ENCODE peak calls at places on chromosomes 16 and 17, in four cellular contexts. G, C, Y and M are unnamed samples. For H3K4me1, the result is how much of the 10 kb centered on the place peaks cover.

GRCh38 chr16:30737794-30738648 is 10.2 kb upstream of the PHKG2 start:
- DNase-seq in Y (no peak), G (no peak), C (no peak), M (peak)

GRCh38 chr17:49031965-49032928 is 35.1 kb downstream of the IGF2BP1 start:
- DNase-seq in G (peak), Y (peak), C (peak), M (no peak)

GRCh38 chr16:17607624-17608023 is 136.9 kb upstream of the XYLT1 start:
- DNase-seq in Y (peak), G (no peak), C (no peak), M (no peak)

GRCh38 chr17:64354824-64355535 is 35.7 kb downstream of the PECAM1 start:
- DNase-seq in Y (no peak), G (no peak), C (no peak), M (no peak)

GRCh38 chr16:3175157-3176153 is 12.5 kb upstream of the OR1F1 start:
- DNase-seq in G (no peak), Y (peak), C (no peak), M (no peak)

GRCh38 chr17:35372846-35373531 is 432 bp downstream of the SLFN11 start:
- DNase-seq in C (peak), G (no peak), Y (no peak), M (no peak)

GRCh38 chr17:74282587-74283370 is 8.7 kb downstream of the DNAI2 start:
- DNase-seq in G (no peak), Y (no peak), C (no peak), M (no peak)

GRCh38 chr17:64218066-64218465 is 45.0 kb downstream of the TEX2 start:
- DNase-seq in C (no peak), Y (no peak), G (no peak), M (no peak)

GRCh38 chr16:84789431-84789830 is 30.4 kb upstream of the CRISPLD2 start:
- DNase-seq in C (no peak), Y (no peak), G (no peak), M (no peak)

GRCh38 chr16:67454852-67455251 is 23.9 kb downstream of the HSD11B2 start:
- DNase-seq in G (no peak), C (no peak), Y (no peak), M (peak)

GRCh38 chr16:67456383-67457140 is 24.4 kb downstream of the ATP6V0D1 start:
- DNase-seq in G (no peak), Y (peak), C (peak), M (peak)

GRCh38 chr16:67451704-67452435 is 20.9 kb downstream of the HSD11B2 start:
- DNase-seq in Y (no peak), C (peak), G (no peak), M (peak)

GRCh38 chr16:67451061-67451703 is 20.3 kb downstream of the HSD11B2 start:
- DNase-seq in G (no peak), C (no peak), Y (no peak), M (no peak)

GRCh38 chr16:67454104-67454503 is 23.2 kb downstream of the HSD11B2 start:
- DNase-seq in C (no peak), G (no peak), Y (no peak), M (no peak)
- H3K4me1 ChIP-seq in C (under half), G (under half), Y (under half), M (half or more)

GRCh38 chr16:57266531-57267268 is 17.8 kb downstream of the PLLP start:
- DNase-seq in G (no peak), Y (peak), C (peak), M (no peak)
- H3K4me3 ChIP-seq in G (no peak), Y (peak), C (no peak), M (no peak)

GRCh38 chr17:60163108-60163784 is 13.5 kb downstream of the CA4 start:
- DNase-seq in Y (peak), C (no peak), G (peak), M (no peak)
- TF ChIP-seq CTCF in Y (peak), C (no peak), G (no peak), M (no peak)

GRCh38 chr16:89363621-89364393 is 126.6 kb downstream of the ANKRD11 start:
- DNase-seq in Y (no peak), C (no peak), G (no peak), M (no peak)
- H3K4me1 ChIP-seq in Y (under half), C (under half), G (under half), M (half or more)

DNA sequence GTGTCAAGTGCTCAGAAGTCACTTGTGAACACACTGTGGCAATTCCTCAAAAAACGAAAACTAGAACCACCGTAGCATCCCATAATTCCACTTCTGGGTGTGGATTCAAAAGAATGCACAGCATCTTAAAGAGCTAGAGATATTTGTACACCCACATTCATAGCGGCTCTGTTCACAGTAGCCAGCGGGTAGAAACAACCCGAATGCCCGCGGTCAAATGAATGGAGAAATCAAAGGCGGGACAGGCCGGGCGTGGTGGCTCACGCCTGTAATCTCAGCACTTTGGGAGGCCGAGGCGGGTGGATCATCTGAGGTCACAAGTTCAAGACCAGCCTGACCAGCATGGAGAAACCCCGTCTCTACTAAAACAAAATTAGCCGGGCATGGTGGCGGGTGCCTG is 337.5 kb downstream of the SEC14L1 start:
- DNase-seq in G (no peak), Y (no peak), C (no peak), M (no peak)
- H3K4me3 ChIP-seq in G (no peak), Y (no peak), C (no peak), M (no peak)

GRCh38 chr17:62057696-62058095 is 7.4 kb downstream of the MED13 start:
- DNase-seq in Y (no peak), G (no peak), C (no peak), M (no peak)
- TF ChIP-seq CTCF in Y (no peak), G (no peak), C (no peak), M (no peak)